ENCODE peak calls at places on chromosomes 5 and 9, in five cellular contexts. E is keratinocyte, H is MM.1S, U is brain microvascular endothelial cell, Q is transverse colon. K is an unnamed sample. For H3K36me3, the result is how much of the 10 kb centered on the place peaks cover.

GRCh38 chr9:121261107-121261460 is 6.9 kb upstream of the GSN start:
- DNase-seq in Q (no peak), H (no peak), E (no peak), U (no peak), K (no peak)

GRCh38 chr9:18346761-18347160 is 127.2 kb upstream of the ADAMTSL1 start:
- DNase-seq in H (no peak), U (no peak), E (no peak), Q (no peak), K (no peak)

GRCh38 chr5:58773744-58774441 is 191.0 kb downstream of the RAB3C start:
- DNase-seq in H (no peak), E (no peak), Q (no peak), U (no peak), K (no peak)

GRCh38 chr5:174384509-174384947 is 339.0 kb downstream of the NSG2 start:
- DNase-seq in Q (peak), E (no peak), U (no peak), H (no peak), K (no peak)

GRCh38 chr9:35035851-35036701 is 36.3 kb downstream of the VCP start:
- DNase-seq in E (no peak), Q (peak), H (no peak), U (peak), K (no peak)

GRCh38 chr5:65121880-65122436 is 353.2 kb downstream of the CWC27 start:
- DNase-seq in U (peak), H (no peak), Q (no peak), E (no peak), K (no peak)

GRCh38 chr5:156893517-156893916 is 43.4 kb downstream of the PPP1R2B start:
- DNase-seq in E (no peak), U (no peak), Q (no peak), H (peak), K (peak)

GRCh38 chr5:79590395-79590999 is 21.7 kb upstream of the TENT2 start:
- DNase-seq in E (no peak), H (no peak), Q (no peak), U (no peak), K (no peak)

GRCh38 chr5:53679261-53679660 is 118.8 kb downstream of the NDUFS4 start:
- DNase-seq in U (peak), H (no peak), Q (no peak), E (no peak), K (no peak)

GRCh38 chr9:87771251-87772006 is 45.5 kb downstream of the CTSL start:
- DNase-seq in Q (no peak), U (no peak), H (no peak), E (no peak), K (no peak)

GRCh38 chr9:136323420-136323819 is 3.9 kb upstream of the GPSM1 start:
- DNase-seq in Q (peak), U (no peak), H (no peak), E (no peak), K (no peak)

GRCh38 chr5:60960591-60960990 is 15.6 kb downstream of the NDUFAF2 start:
- DNase-seq in E (no peak), U (peak), H (peak), Q (no peak), K (no peak)

GRCh38 chr5:137705106-137705505 is 30.8 kb downstream of the KLHL3 start:
- DNase-seq in U (peak), Q (no peak), E (no peak), H (no peak), K (no peak)

GRCh38 chr9:70405808-70406445 is 8.5 kb downstream of the KLF9 start:
- DNase-seq in U (no peak), H (no peak), Q (peak), E (no peak), K (no peak)

GRCh38 chr5:111530298-111530740 is 18.0 kb upstream of the STARD4 start:
- DNase-seq in E (no peak), H (no peak), U (peak), Q (peak), K (peak)

GRCh38 chr5:136034492-136034891 is 5.7 kb downstream of the TGFBI start:
- DNase-seq in U (no peak), E (no peak), H (no peak), Q (no peak), K (no peak)

GRCh38 chr5:78495800-78496199 is 135.4 kb downstream of the SCAMP1 start:
- DNase-seq in E (no peak), H (no peak), Q (no peak), U (no peak), K (no peak)

GRCh38 chr5:177005619-177006264 is 837 bp downstream of the UIMC1 start:
- DNase-seq in U (peak), H (peak), Q (peak), E (no peak), K (peak)

GRCh38 chr9:84230355-84231136 is 110.0 kb downstream of the SLC28A3 start:
- DNase-seq in H (no peak), E (no peak), Q (no peak), U (no peak), K (no peak)

GRCh38 chr9:73050062-73050814 is 97.4 kb upstream of the ALDH1A1 start:
- DNase-seq in U (no peak), Q (no peak), H (no peak), E (no peak), K (no peak)

GRCh38 chr9:134531251-134531970 is 110.2 kb upstream of the COL5A1 start:
- DNase-seq in E (no peak), H (no peak), U (no peak), Q (no peak), K (no peak)

GRCh38 chr9:6897207-6897822 is 139.5 kb downstream of the KDM4C start:
- DNase-seq in E (no peak), H (no peak), Q (no peak), U (no peak), K (no peak)

GRCh38 chr5:146948666-146949065 is 70.1 kb upstream of the PPP2R2B start:
- DNase-seq in U (no peak), E (no peak), Q (no peak), H (no peak), K (no peak)

GRCh38 chr5:146952168-146952567 is 73.6 kb upstream of the PPP2R2B start:
- DNase-seq in H (no peak), Q (no peak), U (no peak), E (no peak), K (no peak)

GRCh38 chr5:146945722-146946121 is 67.2 kb upstream of the PPP2R2B start:
- DNase-seq in E (no peak), H (no peak), U (no peak), Q (no peak), K (no peak)

GRCh38 chr5:146944764-146945710 is 66.5 kb upstream of the PPP2R2B start:
- DNase-seq in H (no peak), U (no peak), Q (no peak), E (no peak), K (no peak)

DNA sequence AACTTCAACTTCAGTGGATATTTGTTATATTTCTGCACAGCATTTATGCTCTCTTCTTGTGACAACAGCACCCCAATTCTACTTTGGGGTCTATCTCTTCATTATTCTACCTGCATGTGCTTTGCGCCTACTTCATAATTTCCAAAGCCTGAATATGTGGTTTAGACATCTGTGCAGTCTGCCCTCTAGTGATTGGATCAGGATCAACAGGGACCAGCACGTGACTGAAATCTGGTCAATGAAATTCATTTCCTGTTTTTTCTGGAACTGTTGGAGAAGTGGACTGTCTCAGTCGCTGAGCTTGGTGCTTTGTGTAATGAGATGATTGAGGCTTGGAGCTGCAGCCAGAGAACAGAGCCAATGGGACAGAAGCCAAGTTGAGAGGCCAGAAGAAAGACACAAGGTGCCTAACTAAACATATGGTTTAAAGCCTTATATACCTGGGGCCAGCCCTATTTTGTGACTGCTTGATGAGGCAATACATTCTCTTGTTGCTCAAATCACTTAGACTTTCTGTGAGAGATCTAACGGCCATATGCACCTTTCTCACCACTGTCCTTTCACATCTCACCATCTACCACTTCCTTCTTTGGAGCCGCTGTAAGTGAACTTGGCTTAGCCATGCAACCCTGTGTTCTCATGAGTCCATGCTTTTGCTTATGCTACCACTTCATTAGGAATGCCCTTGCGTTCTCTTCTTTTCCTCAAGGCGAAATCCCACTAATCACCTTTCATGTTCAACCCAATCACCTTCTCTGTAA is 68.8 kb upstream of the PPP2R2B start:
- DNase-seq in H (peak), Q (no peak), E (no peak), U (no peak), K (no peak)
- TF ChIP-seq CTCF in H (peak), Q (no peak), E (peak), U (peak), K (peak)

GRCh38 chr5:139670369-139671095 is 22.4 kb downstream of the CXXC5 start:
- DNase-seq in E (no peak), H (peak), U (no peak), Q (peak), K (peak)
- H3K4me3 ChIP-seq in E (no peak), H (peak), U (no peak), Q (no peak), K (peak)

DNA sequence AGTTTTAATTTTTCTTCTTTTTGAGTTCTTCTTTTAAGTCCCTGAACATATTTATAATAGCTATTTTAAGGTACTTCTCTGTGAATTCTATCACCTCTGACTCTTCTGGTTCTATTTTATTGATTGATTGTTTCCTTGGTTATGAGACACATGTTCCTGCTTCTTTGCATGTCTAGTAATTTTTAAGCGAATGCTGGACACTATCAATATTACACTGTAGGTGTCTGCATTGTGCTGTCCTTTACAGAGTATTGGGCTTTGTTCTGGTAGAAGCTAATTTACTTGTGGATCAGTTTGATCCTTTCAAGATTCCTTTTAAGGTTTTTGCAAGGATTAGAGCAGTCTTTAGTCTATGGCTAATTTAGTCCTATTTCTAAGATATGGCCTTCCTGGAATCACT is 195.7 kb downstream of the GAPVD1 start:
- DNase-seq in E (no peak), Q (no peak), H (no peak), U (no peak), K (no peak)
- H3K36me3 ChIP-seq in E (under half), Q (under half), H (under half), U (under half), K (under half)

GRCh38 chr5:4080370-4080769 is 484.7 kb downstream of the IRX1 start:
- DNase-seq in Q (no peak), H (no peak), E (no peak), U (no peak), K (no peak)

GRCh38 chr5:4083591-4084337 is 488.1 kb downstream of the IRX1 start:
- DNase-seq in Q (no peak), U (no peak), E (peak), H (no peak), K (no peak)

GRCh38 chr5:4082966-4083564 is 487.4 kb downstream of the IRX1 start:
- DNase-seq in E (peak), U (no peak), H (no peak), Q (no peak), K (no peak)

GRCh38 chr5:4079881-4080280 is 484.2 kb downstream of the IRX1 start:
- DNase-seq in Q (no peak), E (no peak), H (no peak), U (no peak), K (no peak)

GRCh38 chr5:4081466-4081865 is 485.8 kb downstream of the IRX1 start:
- DNase-seq in H (no peak), E (no peak), Q (no peak), U (no peak), K (no peak)
- TF ChIP-seq CTCF in H (no peak), E (no peak), Q (no peak), U (no peak), K (no peak)